ENCODE peak calls at places on chromosomes 3 and 15, in six cellular contexts. One of them, this sample, is unnamed. For H3K27me3, the result is how much of the 10 kb centered on the place peaks cover.

GRCh38 chr3:141076821-141077571 is 25.8 kb downstream of the SPSB4 start:
- DNase-seq in lung: peak
- DNase-seq in mesendoderm: peak
- DNase-seq in heart right ventricle: peak
- DNase-seq in CD8-positive, alpha-beta memory T cell: no peak
- DNase-seq in prostate gland: no peak
- DNase-seq in this sample: no peak

GRCh38 chr3:115551091-115551490 is 72.2 kb upstream of the GAP43 start:
- DNase-seq in CD8-positive, alpha-beta memory T cell: no peak
- DNase-seq in heart right ventricle: no peak
- DNase-seq in mesendoderm: no peak
- DNase-seq in prostate gland: no peak
- DNase-seq in lung: no peak
- DNase-seq in this sample: no peak

GRCh38 chr15:71262599-71262998 is 147.3 kb downstream of the THSD4 start:
- DNase-seq in mesendoderm: no peak
- DNase-seq in CD8-positive, alpha-beta memory T cell: no peak
- DNase-seq in lung: no peak
- DNase-seq in heart right ventricle: no peak
- DNase-seq in prostate gland: no peak
- DNase-seq in this sample: no peak

GRCh38 chr15:90306560-90306959 is 41.1 kb downstream of the NGRN start:
- DNase-seq in heart right ventricle: no peak
- DNase-seq in prostate gland: no peak
- DNase-seq in lung: no peak
- DNase-seq in mesendoderm: no peak
- DNase-seq in CD8-positive, alpha-beta memory T cell: peak
- DNase-seq in this sample: no peak

GRCh38 chr3:46242120-46242519 is at the start of gene CCR3:
- DNase-seq in CD8-positive, alpha-beta memory T cell: no peak
- DNase-seq in prostate gland: no peak
- DNase-seq in heart right ventricle: no peak
- DNase-seq in mesendoderm: no peak
- DNase-seq in lung: no peak
- DNase-seq in this sample: no peak

GRCh38 chr15:84690342-84690741 is 25.6 kb downstream of the SEC11A start:
- DNase-seq in mesendoderm: no peak
- DNase-seq in prostate gland: no peak
- DNase-seq in heart right ventricle: no peak
- DNase-seq in CD8-positive, alpha-beta memory T cell: no peak
- DNase-seq in lung: no peak
- DNase-seq in this sample: no peak

GRCh38 chr3:7669641-7670040 is 808.7 kb downstream of the GRM7 start:
- DNase-seq in heart right ventricle: no peak
- DNase-seq in CD8-positive, alpha-beta memory T cell: no peak
- DNase-seq in prostate gland: no peak
- DNase-seq in lung: no peak
- DNase-seq in mesendoderm: no peak
- DNase-seq in this sample: no peak

GRCh38 chr3:129597087-129597791 is 9.2 kb downstream of the PLXND1 start:
- DNase-seq in lung: no peak
- DNase-seq in mesendoderm: no peak
- DNase-seq in heart right ventricle: no peak
- DNase-seq in prostate gland: no peak
- DNase-seq in CD8-positive, alpha-beta memory T cell: no peak
- DNase-seq in this sample: no peak

GRCh38 chr15:57578288-57578900 is 13.3 kb upstream of the MYZAP start:
- DNase-seq in lung: no peak
- DNase-seq in prostate gland: no peak
- DNase-seq in mesendoderm: no peak
- DNase-seq in heart right ventricle: no peak
- DNase-seq in CD8-positive, alpha-beta memory T cell: no peak
- DNase-seq in this sample: no peak

GRCh38 chr3:11629716-11630115 is 14.0 kb downstream of the VGLL4 start:
- DNase-seq in lung: no peak
- DNase-seq in heart right ventricle: no peak
- DNase-seq in mesendoderm: no peak
- DNase-seq in prostate gland: no peak
- DNase-seq in CD8-positive, alpha-beta memory T cell: no peak
- DNase-seq in this sample: no peak

GRCh38 chr15:74817370-74817737 is 4.7 kb downstream of the LMAN1L start:
- DNase-seq in prostate gland: peak
- DNase-seq in lung: no peak
- DNase-seq in mesendoderm: peak
- DNase-seq in heart right ventricle: peak
- DNase-seq in CD8-positive, alpha-beta memory T cell: no peak
- DNase-seq in this sample: no peak

GRCh38 chr15:34019369-34019990 is 19.5 kb downstream of the AVEN start:
- DNase-seq in heart right ventricle: no peak
- DNase-seq in prostate gland: no peak
- DNase-seq in CD8-positive, alpha-beta memory T cell: no peak
- DNase-seq in lung: no peak
- DNase-seq in mesendoderm: no peak
- DNase-seq in this sample: no peak

GRCh38 chr3:51057111-51057510 is 328.0 kb upstream of the MANF start:
- DNase-seq in prostate gland: no peak
- DNase-seq in mesendoderm: no peak
- DNase-seq in CD8-positive, alpha-beta memory T cell: no peak
- DNase-seq in lung: no peak
- DNase-seq in heart right ventricle: no peak
- DNase-seq in this sample: no peak

GRCh38 chr3:140704733-140705132 is 26.9 kb downstream of the TRIM42 start:
- DNase-seq in mesendoderm: no peak
- DNase-seq in prostate gland: no peak
- DNase-seq in heart right ventricle: no peak
- DNase-seq in CD8-positive, alpha-beta memory T cell: no peak
- DNase-seq in lung: no peak
- DNase-seq in this sample: no peak

GRCh38 chr3:151402349-151402748 is 17.8 kb upstream of the P2RY12 start:
- DNase-seq in CD8-positive, alpha-beta memory T cell: no peak
- DNase-seq in mesendoderm: no peak
- DNase-seq in lung: no peak
- DNase-seq in heart right ventricle: no peak
- DNase-seq in prostate gland: no peak
- DNase-seq in this sample: no peak

GRCh38 chr3:52721002-52721741 is 15.3 kb downstream of the SPCS1 start:
- DNase-seq in prostate gland: no peak
- DNase-seq in mesendoderm: no peak
- DNase-seq in CD8-positive, alpha-beta memory T cell: no peak
- DNase-seq in lung: no peak
- DNase-seq in heart right ventricle: no peak
- DNase-seq in this sample: peak

GRCh38 chr3:5047764-5048163 is 68.5 kb downstream of the BHLHE40 start:
- DNase-seq in CD8-positive, alpha-beta memory T cell: no peak
- DNase-seq in heart right ventricle: no peak
- DNase-seq in lung: no peak
- DNase-seq in mesendoderm: no peak
- DNase-seq in prostate gland: no peak
- DNase-seq in this sample: no peak

GRCh38 chr3:62159693-62160092 is 213.7 kb downstream of the FEZF2 start:
- DNase-seq in CD8-positive, alpha-beta memory T cell: no peak
- DNase-seq in heart right ventricle: peak
- DNase-seq in lung: peak
- DNase-seq in mesendoderm: no peak
- DNase-seq in prostate gland: peak
- DNase-seq in this sample: no peak

GRCh38 chr3:65963787-65964707 is 74.7 kb downstream of the MAGI1 start:
- DNase-seq in mesendoderm: peak
- DNase-seq in heart right ventricle: no peak
- DNase-seq in lung: no peak
- DNase-seq in prostate gland: no peak
- DNase-seq in CD8-positive, alpha-beta memory T cell: no peak
- DNase-seq in this sample: no peak

GRCh38 chr3:126031981-126032471 is 51.9 kb downstream of the SLC41A3 start:
- DNase-seq in mesendoderm: peak
- DNase-seq in prostate gland: no peak
- DNase-seq in lung: no peak
- DNase-seq in CD8-positive, alpha-beta memory T cell: no peak
- DNase-seq in heart right ventricle: no peak
- DNase-seq in this sample: no peak

GRCh38 chr15:50146661-50147060 is 27.6 kb upstream of the ATP8B4 start:
- DNase-seq in lung: no peak
- DNase-seq in mesendoderm: no peak
- DNase-seq in heart right ventricle: no peak
- DNase-seq in CD8-positive, alpha-beta memory T cell: no peak
- DNase-seq in prostate gland: no peak
- DNase-seq in this sample: no peak

GRCh38 chr3:147360936-147361670 is 45.2 kb downstream of the ZIC4 start:
- DNase-seq in heart right ventricle: no peak
- DNase-seq in CD8-positive, alpha-beta memory T cell: no peak
- DNase-seq in lung: no peak
- DNase-seq in prostate gland: no peak
- DNase-seq in mesendoderm: no peak
- DNase-seq in this sample: no peak

GRCh38 chr3:64152100-64152499 is 73.2 kb downstream of the PRICKLE2 start:
- DNase-seq in heart right ventricle: no peak
- DNase-seq in prostate gland: peak
- DNase-seq in lung: peak
- DNase-seq in CD8-positive, alpha-beta memory T cell: no peak
- DNase-seq in mesendoderm: no peak
- DNase-seq in this sample: no peak

GRCh38 chr15:51846463-51847230 is 17.2 kb downstream of the TMOD3 start:
- DNase-seq in CD8-positive, alpha-beta memory T cell: no peak
- DNase-seq in prostate gland: no peak
- DNase-seq in mesendoderm: no peak
- DNase-seq in heart right ventricle: no peak
- DNase-seq in lung: no peak
- DNase-seq in this sample: no peak

GRCh38 chr3:52438579-52439425 is 6.1 kb downstream of the SEMA3G start:
- DNase-seq in CD8-positive, alpha-beta memory T cell: no peak
- DNase-seq in lung: no peak
- DNase-seq in prostate gland: no peak
- DNase-seq in heart right ventricle: no peak
- DNase-seq in mesendoderm: no peak
- DNase-seq in this sample: no peak

GRCh38 chr15:69836526-69837230 is 261.0 kb downstream of the TLE3 start:
- DNase-seq in prostate gland: no peak
- DNase-seq in heart right ventricle: no peak
- DNase-seq in mesendoderm: no peak
- DNase-seq in lung: no peak
- DNase-seq in CD8-positive, alpha-beta memory T cell: no peak
- DNase-seq in this sample: no peak

GRCh38 chr15:87211547-87211946 is 1045.0 kb downstream of the NTRK3 start:
- DNase-seq in prostate gland: no peak
- DNase-seq in CD8-positive, alpha-beta memory T cell: no peak
- DNase-seq in heart right ventricle: no peak
- DNase-seq in mesendoderm: no peak
- DNase-seq in lung: no peak
- DNase-seq in this sample: no peak

GRCh38 chr15:76337739-76338554 is 1.4 kb downstream of the ISL2 start:
- DNase-seq in lung: no peak
- DNase-seq in prostate gland: no peak
- DNase-seq in mesendoderm: peak
- DNase-seq in heart right ventricle: no peak
- DNase-seq in CD8-positive, alpha-beta memory T cell: peak
- DNase-seq in this sample: no peak

GRCh38 chr3:181694805-181695660 is 16.7 kb upstream of the SOX2 start:
- DNase-seq in heart right ventricle: peak
- DNase-seq in CD8-positive, alpha-beta memory T cell: no peak
- DNase-seq in lung: peak
- DNase-seq in mesendoderm: peak
- DNase-seq in prostate gland: no peak
- DNase-seq in this sample: no peak
- H3K27me3 ChIP-seq in heart right ventricle: under half
- H3K27me3 ChIP-seq in CD8-positive, alpha-beta memory T cell: under half
- H3K27me3 ChIP-seq in lung: under half
- H3K27me3 ChIP-seq in mesendoderm: under half
- H3K27me3 ChIP-seq in prostate gland: under half
- H3K27me3 ChIP-seq in this sample: half or more

GRCh38 chr15:68311464-68311835 is 33.9 kb downstream of the FEM1B start:
- DNase-seq in heart right ventricle: no peak
- DNase-seq in mesendoderm: no peak
- DNase-seq in lung: no peak
- DNase-seq in prostate gland: no peak
- DNase-seq in CD8-positive, alpha-beta memory T cell: no peak
- DNase-seq in this sample: no peak
- H3K27ac ChIP-seq in heart right ventricle: no peak
- H3K27ac ChIP-seq in mesendoderm: no peak
- H3K27ac ChIP-seq in lung: no peak
- H3K27ac ChIP-seq in prostate gland: no peak
- H3K27ac ChIP-seq in CD8-positive, alpha-beta memory T cell: no peak
- H3K27ac ChIP-seq in this sample: no peak

DNA sequence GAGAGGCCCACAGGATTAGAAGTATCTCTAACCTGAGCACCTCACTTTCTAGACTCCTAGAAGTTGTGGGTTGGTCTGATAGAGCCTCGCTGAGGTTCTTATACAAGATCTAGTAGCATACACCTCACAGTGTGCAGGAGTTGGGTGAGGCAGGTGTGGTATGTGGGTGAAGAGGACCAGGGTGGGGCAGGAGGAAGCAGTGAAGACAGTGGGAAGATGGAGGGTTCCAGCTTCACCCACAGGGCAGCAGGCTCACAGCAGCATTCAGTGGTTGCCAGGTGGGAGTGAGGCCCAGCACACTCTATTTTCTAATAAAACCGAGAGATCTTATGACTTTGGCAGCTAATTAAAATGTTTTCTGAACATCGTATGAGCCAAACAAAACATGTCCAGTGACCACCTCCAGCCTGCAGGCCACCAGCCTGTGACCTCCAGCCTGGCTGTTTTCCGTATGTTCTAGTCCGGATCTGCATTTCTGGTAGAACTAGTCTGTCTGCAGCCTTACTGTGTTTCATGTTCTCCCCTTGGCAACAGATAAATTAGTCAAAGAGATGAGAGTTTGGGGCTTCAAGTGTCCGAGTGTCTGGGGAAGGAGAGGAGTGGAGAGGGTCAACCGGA is 170.4 kb upstream of the CTDSPL start:
- DNase-seq in CD8-positive, alpha-beta memory T cell: no peak
- DNase-seq in prostate gland: no peak
- DNase-seq in lung: no peak
- DNase-seq in heart right ventricle: no peak
- DNase-seq in mesendoderm: no peak
- DNase-seq in this sample: no peak
- H3K27me3 ChIP-seq in CD8-positive, alpha-beta memory T cell: under half
- H3K27me3 ChIP-seq in prostate gland: under half
- H3K27me3 ChIP-seq in lung: under half
- H3K27me3 ChIP-seq in heart right ventricle: under half
- H3K27me3 ChIP-seq in mesendoderm: under half
- H3K27me3 ChIP-seq in this sample: under half

DNA sequence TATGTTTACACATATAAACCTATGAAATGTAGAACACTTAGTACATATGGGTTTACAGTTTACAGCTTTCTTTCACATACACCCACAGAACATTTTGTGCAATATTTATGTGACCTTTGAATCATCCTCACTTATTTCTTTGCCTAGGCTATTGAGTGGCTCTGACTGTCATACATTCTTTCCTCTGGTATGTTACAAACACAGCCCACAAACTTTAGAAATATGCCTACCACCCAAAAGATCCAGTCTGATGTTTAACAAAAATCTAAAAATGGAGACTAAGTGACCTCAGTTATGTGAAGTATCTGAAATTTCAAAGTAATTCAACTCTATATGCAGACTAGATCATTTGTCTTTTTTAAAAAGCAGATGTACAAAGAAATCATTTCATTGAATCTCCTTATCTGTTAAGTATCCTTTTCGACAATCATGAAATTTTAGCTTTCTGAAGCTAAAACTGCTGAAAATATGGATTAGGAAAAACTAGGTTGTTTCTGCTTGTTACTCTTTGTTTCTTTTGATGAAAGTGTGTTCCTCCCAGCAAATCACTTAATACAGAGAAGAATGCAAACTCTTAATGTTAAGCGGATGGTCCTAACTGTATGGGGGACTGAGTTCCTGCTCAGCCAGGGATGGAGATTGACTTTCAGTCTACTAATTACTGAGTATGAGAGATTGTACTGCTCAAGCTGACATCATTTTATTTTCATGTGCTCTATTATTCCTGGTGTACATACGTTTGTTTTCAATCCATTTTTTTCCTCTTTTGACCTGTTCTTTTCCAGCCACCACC is 27.7 kb downstream of the CCDC54 start:
- DNase-seq in lung: no peak
- DNase-seq in heart right ventricle: no peak
- DNase-seq in prostate gland: no peak
- DNase-seq in mesendoderm: no peak
- DNase-seq in CD8-positive, alpha-beta memory T cell: no peak
- DNase-seq in this sample: no peak
- H3K27ac ChIP-seq in lung: no peak
- H3K27ac ChIP-seq in heart right ventricle: no peak
- H3K27ac ChIP-seq in prostate gland: no peak
- H3K27ac ChIP-seq in mesendoderm: no peak
- H3K27ac ChIP-seq in CD8-positive, alpha-beta memory T cell: no peak
- H3K27ac ChIP-seq in this sample: no peak